ENCODE peak calls at places on chromosomes 5 and 9, in five cellular contexts. One of them, this sample, is unnamed. For H3K9me3, the result is how much of the 10 kb centered on the place peaks cover.

GRCh38 chr9:7094052-7094451 is 336.3 kb downstream of the KDM4C start:
- DNase-seq in CD8-positive, alpha-beta T cell: no peak
- DNase-seq in adrenal gland: no peak
- DNase-seq in CD8-positive, alpha-beta memory T cell: no peak
- DNase-seq in Peyer's patch: no peak
- DNase-seq in this sample: no peak

GRCh38 chr9:126558051-126558665 is 55.6 kb upstream of the LMX1B start:
- DNase-seq in adrenal gland: peak
- DNase-seq in CD8-positive, alpha-beta memory T cell: peak
- DNase-seq in Peyer's patch: peak
- DNase-seq in CD8-positive, alpha-beta T cell: peak
- DNase-seq in this sample: peak

GRCh38 chr5:106454651-106455415 is 1215.9 kb downstream of the EFNA5 start:
- DNase-seq in CD8-positive, alpha-beta T cell: no peak
- DNase-seq in CD8-positive, alpha-beta memory T cell: no peak
- DNase-seq in Peyer's patch: no peak
- DNase-seq in adrenal gland: no peak
- DNase-seq in this sample: no peak

GRCh38 chr9:68705636-68706578 is 867 bp downstream of the PIP5K1B start:
- DNase-seq in adrenal gland: peak
- DNase-seq in CD8-positive, alpha-beta T cell: no peak
- DNase-seq in Peyer's patch: peak
- DNase-seq in CD8-positive, alpha-beta memory T cell: no peak
- DNase-seq in this sample: peak

GRCh38 chr5:175385691-175386360 is 58.2 kb downstream of the DRD1 start:
- DNase-seq in CD8-positive, alpha-beta T cell: no peak
- DNase-seq in CD8-positive, alpha-beta memory T cell: no peak
- DNase-seq in adrenal gland: no peak
- DNase-seq in Peyer's patch: no peak
- DNase-seq in this sample: no peak

GRCh38 chr9:127133739-127134167 is 11.3 kb upstream of the ANGPTL2 start:
- DNase-seq in CD8-positive, alpha-beta memory T cell: no peak
- DNase-seq in adrenal gland: no peak
- DNase-seq in Peyer's patch: no peak
- DNase-seq in CD8-positive, alpha-beta T cell: no peak
- DNase-seq in this sample: no peak

GRCh38 chr5:50751064-50751657 is 84.7 kb downstream of the PARP8 start:
- DNase-seq in CD8-positive, alpha-beta memory T cell: no peak
- DNase-seq in adrenal gland: peak
- DNase-seq in Peyer's patch: no peak
- DNase-seq in CD8-positive, alpha-beta T cell: peak
- DNase-seq in this sample: no peak

GRCh38 chr9:124717597-124717996 is 53.5 kb downstream of the NR6A1 start:
- DNase-seq in CD8-positive, alpha-beta T cell: no peak
- DNase-seq in CD8-positive, alpha-beta memory T cell: no peak
- DNase-seq in adrenal gland: no peak
- DNase-seq in Peyer's patch: no peak
- DNase-seq in this sample: no peak

GRCh38 chr9:129506892-129507291 is 114.0 kb downstream of the C9orf50 start:
- DNase-seq in Peyer's patch: no peak
- DNase-seq in adrenal gland: no peak
- DNase-seq in CD8-positive, alpha-beta T cell: no peak
- DNase-seq in CD8-positive, alpha-beta memory T cell: no peak
- DNase-seq in this sample: peak

GRCh38 chr5:144448457-144448856 is 277.8 kb downstream of the KCTD16 start:
- DNase-seq in CD8-positive, alpha-beta memory T cell: no peak
- DNase-seq in adrenal gland: no peak
- DNase-seq in Peyer's patch: no peak
- DNase-seq in CD8-positive, alpha-beta T cell: no peak
- DNase-seq in this sample: no peak

GRCh38 chr5:32170303-32171170 is 3.6 kb downstream of the GOLPH3 start:
- DNase-seq in CD8-positive, alpha-beta memory T cell: no peak
- DNase-seq in adrenal gland: no peak
- DNase-seq in Peyer's patch: no peak
- DNase-seq in CD8-positive, alpha-beta T cell: no peak
- DNase-seq in this sample: no peak

GRCh38 chr9:87551692-87552303 is 54.1 kb downstream of the DAPK1 start:
- DNase-seq in adrenal gland: no peak
- DNase-seq in CD8-positive, alpha-beta T cell: no peak
- DNase-seq in CD8-positive, alpha-beta memory T cell: no peak
- DNase-seq in Peyer's patch: no peak
- DNase-seq in this sample: no peak

GRCh38 chr5:74016373-74016772 is 390.4 kb downstream of the ARHGEF28 start:
- DNase-seq in CD8-positive, alpha-beta T cell: no peak
- DNase-seq in Peyer's patch: no peak
- DNase-seq in CD8-positive, alpha-beta memory T cell: no peak
- DNase-seq in adrenal gland: no peak
- DNase-seq in this sample: no peak

GRCh38 chr5:74464512-74465209 is 175.9 kb downstream of the ENC1 start:
- DNase-seq in CD8-positive, alpha-beta T cell: no peak
- DNase-seq in CD8-positive, alpha-beta memory T cell: no peak
- DNase-seq in Peyer's patch: no peak
- DNase-seq in adrenal gland: no peak
- DNase-seq in this sample: no peak

GRCh38 chr9:121778252-121779225 is 127.1 kb downstream of the DAB2IP start:
- DNase-seq in Peyer's patch: no peak
- DNase-seq in adrenal gland: no peak
- DNase-seq in CD8-positive, alpha-beta T cell: no peak
- DNase-seq in CD8-positive, alpha-beta memory T cell: no peak
- DNase-seq in this sample: no peak

GRCh38 chr5:56383761-56384160 is 150.6 kb upstream of the ANKRD55 start:
- DNase-seq in CD8-positive, alpha-beta T cell: no peak
- DNase-seq in CD8-positive, alpha-beta memory T cell: no peak
- DNase-seq in Peyer's patch: no peak
- DNase-seq in adrenal gland: no peak
- DNase-seq in this sample: no peak

GRCh38 chr9:121692606-121693505 is 41.4 kb downstream of the DAB2IP start:
- DNase-seq in Peyer's patch: no peak
- DNase-seq in adrenal gland: peak
- DNase-seq in CD8-positive, alpha-beta memory T cell: no peak
- DNase-seq in CD8-positive, alpha-beta T cell: no peak
- DNase-seq in this sample: no peak

GRCh38 chr5:130923543-130924159 is 241.4 kb downstream of the HINT1 start:
- DNase-seq in CD8-positive, alpha-beta memory T cell: no peak
- DNase-seq in adrenal gland: no peak
- DNase-seq in CD8-positive, alpha-beta T cell: no peak
- DNase-seq in Peyer's patch: no peak
- DNase-seq in this sample: no peak

GRCh38 chr9:86676426-86676825 is 270.9 kb downstream of the GAS1 start:
- DNase-seq in CD8-positive, alpha-beta T cell: no peak
- DNase-seq in CD8-positive, alpha-beta memory T cell: no peak
- DNase-seq in adrenal gland: no peak
- DNase-seq in Peyer's patch: no peak
- DNase-seq in this sample: no peak

GRCh38 chr9:11199335-11199734 is 586.5 kb upstream of the PTPRD start:
- DNase-seq in adrenal gland: no peak
- DNase-seq in Peyer's patch: no peak
- DNase-seq in CD8-positive, alpha-beta memory T cell: no peak
- DNase-seq in CD8-positive, alpha-beta T cell: no peak
- DNase-seq in this sample: peak

GRCh38 chr9:27460225-27461023 is 63.7 kb upstream of the IFNK start:
- DNase-seq in Peyer's patch: peak
- DNase-seq in CD8-positive, alpha-beta memory T cell: no peak
- DNase-seq in CD8-positive, alpha-beta T cell: no peak
- DNase-seq in adrenal gland: peak
- DNase-seq in this sample: no peak

GRCh38 chr9:126705767-126706697 is 92.3 kb downstream of the LMX1B start:
- DNase-seq in Peyer's patch: peak
- DNase-seq in CD8-positive, alpha-beta memory T cell: peak
- DNase-seq in CD8-positive, alpha-beta T cell: peak
- DNase-seq in adrenal gland: no peak
- DNase-seq in this sample: peak

GRCh38 chr5:93794954-93795353 is 53.6 kb upstream of the POU5F2 start:
- DNase-seq in CD8-positive, alpha-beta T cell: no peak
- DNase-seq in CD8-positive, alpha-beta memory T cell: no peak
- DNase-seq in adrenal gland: no peak
- DNase-seq in Peyer's patch: no peak
- DNase-seq in this sample: no peak

GRCh38 chr9:105053209-105053652 is 125.3 kb upstream of the ABCA1 start:
- DNase-seq in CD8-positive, alpha-beta T cell: no peak
- DNase-seq in Peyer's patch: no peak
- DNase-seq in adrenal gland: peak
- DNase-seq in CD8-positive, alpha-beta memory T cell: no peak
- DNase-seq in this sample: no peak

GRCh38 chr5:87151547-87151946 is 116.1 kb upstream of the RASA1 start:
- DNase-seq in CD8-positive, alpha-beta T cell: no peak
- DNase-seq in CD8-positive, alpha-beta memory T cell: no peak
- DNase-seq in Peyer's patch: no peak
- DNase-seq in adrenal gland: no peak
- DNase-seq in this sample: no peak

GRCh38 chr5:171622010-171622409 is 163.6 kb upstream of the SMIM23 start:
- DNase-seq in CD8-positive, alpha-beta T cell: no peak
- DNase-seq in adrenal gland: no peak
- DNase-seq in Peyer's patch: no peak
- DNase-seq in CD8-positive, alpha-beta memory T cell: no peak
- DNase-seq in this sample: no peak

GRCh38 chr9:108691614-108692013 is 164.2 kb downstream of the ACTL7B start:
- DNase-seq in CD8-positive, alpha-beta memory T cell: no peak
- DNase-seq in Peyer's patch: no peak
- DNase-seq in adrenal gland: no peak
- DNase-seq in CD8-positive, alpha-beta T cell: no peak
- DNase-seq in this sample: no peak

GRCh38 chr5:160245506-160246100 is 16.3 kb downstream of the FABP6 start:
- DNase-seq in CD8-positive, alpha-beta memory T cell: no peak
- DNase-seq in adrenal gland: no peak
- DNase-seq in Peyer's patch: no peak
- DNase-seq in CD8-positive, alpha-beta T cell: no peak
- DNase-seq in this sample: peak

GRCh38 chr5:151570058-151570457 is 21.1 kb downstream of the FAT2 start:
- DNase-seq in CD8-positive, alpha-beta T cell: no peak
- DNase-seq in Peyer's patch: no peak
- DNase-seq in CD8-positive, alpha-beta memory T cell: no peak
- DNase-seq in adrenal gland: no peak
- DNase-seq in this sample: no peak

GRCh38 chr5:29697786-29698414 is 1495.6 kb upstream of the CDH6 start:
- DNase-seq in CD8-positive, alpha-beta T cell: no peak
- DNase-seq in adrenal gland: no peak
- DNase-seq in Peyer's patch: no peak
- DNase-seq in CD8-positive, alpha-beta memory T cell: no peak
- DNase-seq in this sample: no peak

GRCh38 chr9:131567910-131568309 is 22.6 kb downstream of the PRRT1B start:
- DNase-seq in adrenal gland: no peak
- DNase-seq in Peyer's patch: no peak
- DNase-seq in CD8-positive, alpha-beta T cell: no peak
- DNase-seq in CD8-positive, alpha-beta memory T cell: no peak
- DNase-seq in this sample: no peak

GRCh38 chr9:131545003-131545785 is at the start of gene PRRT1B:
- DNase-seq in CD8-positive, alpha-beta T cell: no peak
- DNase-seq in Peyer's patch: no peak
- DNase-seq in CD8-positive, alpha-beta memory T cell: no peak
- DNase-seq in adrenal gland: no peak
- DNase-seq in this sample: no peak

GRCh38 chr5:154543380-154543779 is 65.4 kb upstream of the HAND1 start:
- DNase-seq in CD8-positive, alpha-beta memory T cell: no peak
- DNase-seq in adrenal gland: no peak
- DNase-seq in CD8-positive, alpha-beta T cell: no peak
- DNase-seq in Peyer's patch: no peak
- DNase-seq in this sample: no peak

GRCh38 chr5:172482156-172483020 is 28.1 kb upstream of the SH3PXD2B start:
- DNase-seq in Peyer's patch: no peak
- DNase-seq in adrenal gland: no peak
- DNase-seq in CD8-positive, alpha-beta T cell: no peak
- DNase-seq in CD8-positive, alpha-beta memory T cell: no peak
- DNase-seq in this sample: peak

GRCh38 chr9:14692918-14693861 is at the start of gene ZDHHC21:
- DNase-seq in Peyer's patch: peak
- DNase-seq in CD8-positive, alpha-beta memory T cell: peak
- DNase-seq in CD8-positive, alpha-beta T cell: peak
- DNase-seq in adrenal gland: peak
- DNase-seq in this sample: peak

GRCh38 chr9:70678153-70678552 is 263.7 kb upstream of the KLF9 start:
- DNase-seq in CD8-positive, alpha-beta memory T cell: no peak
- DNase-seq in CD8-positive, alpha-beta T cell: no peak
- DNase-seq in adrenal gland: peak
- DNase-seq in Peyer's patch: no peak
- DNase-seq in this sample: no peak

GRCh38 chr5:4386152-4386551 is 754.0 kb upstream of the ADAMTS16 start:
- DNase-seq in CD8-positive, alpha-beta T cell: no peak
- DNase-seq in CD8-positive, alpha-beta memory T cell: no peak
- DNase-seq in adrenal gland: no peak
- DNase-seq in Peyer's patch: no peak
- DNase-seq in this sample: no peak

GRCh38 chr5:141940695-141941271 is 17.1 kb downstream of the DELE1 start:
- DNase-seq in Peyer's patch: no peak
- DNase-seq in adrenal gland: peak
- DNase-seq in CD8-positive, alpha-beta T cell: no peak
- DNase-seq in CD8-positive, alpha-beta memory T cell: no peak
- DNase-seq in this sample: no peak
- H3K27ac ChIP-seq in Peyer's patch: peak
- H3K27ac ChIP-seq in adrenal gland: no peak
- H3K27ac ChIP-seq in CD8-positive, alpha-beta T cell: no peak
- H3K27ac ChIP-seq in CD8-positive, alpha-beta memory T cell: no peak
- H3K27ac ChIP-seq in this sample: peak

GRCh38 chr9:24738421-24738961 is 192.8 kb upstream of the IZUMO3 start:
- DNase-seq in CD8-positive, alpha-beta memory T cell: no peak
- DNase-seq in CD8-positive, alpha-beta T cell: no peak
- DNase-seq in Peyer's patch: no peak
- DNase-seq in adrenal gland: no peak
- DNase-seq in this sample: peak
- H3K9me3 ChIP-seq in CD8-positive, alpha-beta memory T cell: under half
- H3K9me3 ChIP-seq in CD8-positive, alpha-beta T cell: under half
- H3K9me3 ChIP-seq in Peyer's patch: under half
- H3K9me3 ChIP-seq in adrenal gland: under half
- H3K9me3 ChIP-seq in this sample: under half

GRCh38 chr5:132001647-132002561 is 9.6 kb downstream of the ACSL6 start:
- DNase-seq in CD8-positive, alpha-beta memory T cell: no peak
- DNase-seq in Peyer's patch: no peak
- DNase-seq in adrenal gland: peak
- DNase-seq in CD8-positive, alpha-beta T cell: no peak
- DNase-seq in this sample: peak
- H3K27ac ChIP-seq in CD8-positive, alpha-beta memory T cell: no peak
- H3K27ac ChIP-seq in Peyer's patch: no peak
- H3K27ac ChIP-seq in adrenal gland: peak
- H3K27ac ChIP-seq in CD8-positive, alpha-beta T cell: no peak
- H3K27ac ChIP-seq in this sample: no peak

GRCh38 chr5:141398608-141399007 is 861 bp downstream of the PCDHGB5 start:
- DNase-seq in adrenal gland: no peak
- DNase-seq in Peyer's patch: no peak
- DNase-seq in CD8-positive, alpha-beta T cell: no peak
- DNase-seq in CD8-positive, alpha-beta memory T cell: no peak
- DNase-seq in this sample: no peak

GRCh38 chr5:141402553-141403328 is at the start of gene PCDHGA9:
- DNase-seq in adrenal gland: no peak
- DNase-seq in CD8-positive, alpha-beta T cell: no peak
- DNase-seq in CD8-positive, alpha-beta memory T cell: no peak
- DNase-seq in Peyer's patch: no peak
- DNase-seq in this sample: peak

GRCh38 chr5:141403387-141403786 is 809 bp downstream of the PCDHGA9 start:
- DNase-seq in CD8-positive, alpha-beta memory T cell: no peak
- DNase-seq in Peyer's patch: no peak
- DNase-seq in CD8-positive, alpha-beta T cell: no peak
- DNase-seq in adrenal gland: no peak
- DNase-seq in this sample: no peak

GRCh38 chr5:141399555-141400258 is 2.0 kb downstream of the PCDHGB5 start:
- DNase-seq in CD8-positive, alpha-beta T cell: no peak
- DNase-seq in Peyer's patch: no peak
- DNase-seq in adrenal gland: no peak
- DNase-seq in CD8-positive, alpha-beta memory T cell: no peak
- DNase-seq in this sample: no peak
- H3K9me3 ChIP-seq in CD8-positive, alpha-beta T cell: under half
- H3K9me3 ChIP-seq in Peyer's patch: under half
- H3K9me3 ChIP-seq in adrenal gland: under half
- H3K9me3 ChIP-seq in CD8-positive, alpha-beta memory T cell: under half
- H3K9me3 ChIP-seq in this sample: under half

This sample was measured in spleen.